ENCODE peak calls at places on chromosomes 6 and 20, in six cellular contexts. I is uterus, W is GM23248, X is fibroblast of lung, U is upper lobe of right lung, H is SK-N-SH. C is an unnamed sample. For H3K9me3, the result is how much of the 10 kb centered on the place peaks cover.

GRCh38 chr6:72619883-72620696 is 1.8 kb upstream of the KCNQ5 start:
- DNase-seq in I (no peak), W (peak), X (peak), U (peak), H (peak), C (peak)

GRCh38 chr6:4973972-4974885 is 29.6 kb downstream of the RPP40 start:
- DNase-seq in I (peak), W (peak), X (peak), U (no peak), H (peak), C (peak)

GRCh38 chr6:111724505-111724904 is 118.8 kb upstream of the TRAF3IP2 start:
- DNase-seq in I (no peak), W (no peak), X (no peak), U (no peak), H (no peak), C (no peak)

GRCh38 chr20:38141889-38142494 is 23.1 kb downstream of the TGM2 start:
- DNase-seq in I (no peak), W (no peak), X (no peak), U (peak), H (no peak), C (no peak)

GRCh38 chr6:26197736-26198625 is 110.8 kb downstream of the HFE start:
- DNase-seq in I (peak), W (peak), X (peak), U (no peak), H (no peak), C (no peak)

GRCh38 chr20:8505817-8506216 is 373.8 kb downstream of the PLCB1 start:
- DNase-seq in I (no peak), W (no peak), X (no peak), U (no peak), H (no peak), C (no peak)

GRCh38 chr6:3748208-3748701 is 3.3 kb downstream of the PXDC1 start:
- DNase-seq in I (peak), W (peak), X (peak), U (no peak), H (peak), C (peak)

GRCh38 chr6:40348591-40348990 is 238.6 kb downstream of the LRFN2 start:
- DNase-seq in I (no peak), W (no peak), X (no peak), U (no peak), H (peak), C (no peak)

GRCh38 chr6:39906318-39906761 is 27.9 kb downstream of the MOCS1 start:
- DNase-seq in I (no peak), W (no peak), X (no peak), U (no peak), H (no peak), C (no peak)

GRCh38 chr6:74964871-74965441 is 240.9 kb downstream of the COL12A1 start:
- DNase-seq in I (no peak), W (no peak), X (no peak), U (no peak), H (no peak), C (peak)

DNA sequence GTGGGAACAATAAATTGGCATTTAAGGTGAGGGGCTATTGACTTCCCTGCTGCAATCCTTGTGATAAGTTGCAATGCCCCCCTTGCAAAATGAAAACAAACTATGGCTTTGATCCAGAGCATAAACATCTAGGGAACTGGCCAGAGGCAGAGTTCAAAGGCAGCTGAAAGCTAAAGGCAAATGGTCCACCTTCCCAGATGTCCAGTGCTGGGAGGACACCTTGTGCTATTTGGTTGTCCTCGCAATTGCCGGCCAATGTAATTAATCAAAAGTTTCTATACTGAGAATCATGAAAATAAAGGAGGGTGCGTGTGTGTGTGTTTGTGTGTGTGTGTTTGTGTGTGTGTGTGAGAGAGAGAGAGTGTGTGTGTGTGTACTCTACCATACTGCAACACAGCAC is 337.4 kb downstream of the CBLN4 start:
- DNase-seq in I (no peak), W (no peak), X (no peak), U (no peak), H (no peak), C (no peak)
- H3K9me3 ChIP-seq in I (under half), W (under half), X (under half), U (under half), H (under half), C (under half)

DNA sequence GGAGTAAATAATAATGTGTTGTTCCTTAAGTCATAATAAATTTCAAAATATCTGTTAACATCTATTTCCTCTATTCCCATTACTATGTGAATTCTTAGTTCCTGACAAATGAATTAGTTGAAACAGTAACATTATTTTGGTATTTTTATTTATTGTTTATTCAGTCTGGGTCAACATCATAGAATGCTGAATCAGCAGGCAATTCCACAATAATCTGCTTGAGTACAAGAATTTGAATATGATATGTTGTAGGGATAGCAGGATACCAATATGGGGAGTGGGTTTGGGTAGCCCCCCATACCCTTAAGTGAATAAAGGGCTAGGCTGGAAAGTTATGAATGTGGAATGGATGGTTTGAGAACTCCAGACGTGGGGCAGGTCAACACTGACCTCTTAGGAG is 373.2 kb upstream of the CHD6 start:
- DNase-seq in I (no peak), W (no peak), X (no peak), U (no peak), H (no peak), C (no peak)
- H3K4me3 ChIP-seq in I (no peak), W (no peak), X (no peak), U (no peak), H (no peak), C (no peak)

GRCh38 chr20:63750807-63751470 is 11.4 kb downstream of the SLC2A4RG start:
- DNase-seq in I (no peak), W (no peak), X (no peak), U (no peak), H (peak), C (peak)

GRCh38 chr20:63746766-63747315 is 7.3 kb downstream of the SLC2A4RG start:
- DNase-seq in I (no peak), W (no peak), X (no peak), U (peak), H (peak), C (no peak)

GRCh38 chr20:63749597-63750508 is 10.3 kb downstream of the SLC2A4RG start:
- DNase-seq in I (no peak), W (no peak), X (no peak), U (no peak), H (peak), C (peak)

GRCh38 chr20:63747622-63748355 is 8.2 kb downstream of the SLC2A4RG start:
- DNase-seq in I (no peak), W (no peak), X (no peak), U (no peak), H (peak), C (peak)

DNA sequence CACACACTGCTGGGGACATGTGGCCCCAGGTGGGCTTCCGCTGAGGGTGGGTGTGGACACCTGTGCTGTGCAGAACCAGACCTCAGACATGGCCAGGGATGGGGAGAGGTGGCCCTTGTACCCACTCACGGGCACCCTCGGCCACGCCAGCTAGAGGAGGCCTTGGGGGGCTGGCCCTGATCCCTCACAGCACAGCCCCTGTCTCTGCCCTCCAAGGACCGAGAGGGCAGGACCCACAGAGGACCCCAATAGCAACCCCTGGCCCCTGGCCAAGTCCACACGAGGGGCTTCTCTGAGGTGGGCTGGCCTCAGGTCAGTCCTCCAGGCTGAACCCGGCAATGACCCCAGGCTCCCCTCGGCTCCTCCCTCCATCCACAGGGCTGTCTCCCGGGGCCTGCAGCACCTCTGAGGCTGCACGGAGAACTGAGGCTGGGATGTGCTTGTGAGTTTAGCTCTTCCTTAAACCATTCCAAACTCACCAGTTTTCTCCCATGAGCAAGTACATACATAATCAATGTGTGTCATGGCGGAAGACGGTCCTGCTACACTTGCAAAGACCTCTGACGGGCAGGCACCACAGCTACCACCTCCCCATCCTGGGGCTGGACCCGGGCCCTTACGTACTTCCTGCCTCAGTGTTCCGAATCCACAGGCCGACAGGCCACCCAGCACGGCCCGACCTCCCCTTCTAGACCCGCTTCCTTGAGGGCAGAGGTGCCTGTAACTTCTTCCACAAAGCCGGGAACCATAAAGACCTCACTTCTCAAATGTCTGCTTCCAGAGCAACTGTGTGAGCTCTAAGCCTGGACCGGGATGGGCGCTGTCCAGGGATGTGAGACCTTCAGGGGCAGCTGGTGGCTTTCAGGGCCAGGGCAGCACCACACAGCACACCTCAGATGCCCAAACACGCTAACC is 9.0 kb downstream of the SLC2A4RG start:
- DNase-seq in I (peak), W (no peak), X (no peak), U (no peak), H (peak), C (no peak)
- H3K27ac ChIP-seq in I (no peak), W (no peak), X (no peak), U (no peak), H (no peak), C (no peak)

DNA sequence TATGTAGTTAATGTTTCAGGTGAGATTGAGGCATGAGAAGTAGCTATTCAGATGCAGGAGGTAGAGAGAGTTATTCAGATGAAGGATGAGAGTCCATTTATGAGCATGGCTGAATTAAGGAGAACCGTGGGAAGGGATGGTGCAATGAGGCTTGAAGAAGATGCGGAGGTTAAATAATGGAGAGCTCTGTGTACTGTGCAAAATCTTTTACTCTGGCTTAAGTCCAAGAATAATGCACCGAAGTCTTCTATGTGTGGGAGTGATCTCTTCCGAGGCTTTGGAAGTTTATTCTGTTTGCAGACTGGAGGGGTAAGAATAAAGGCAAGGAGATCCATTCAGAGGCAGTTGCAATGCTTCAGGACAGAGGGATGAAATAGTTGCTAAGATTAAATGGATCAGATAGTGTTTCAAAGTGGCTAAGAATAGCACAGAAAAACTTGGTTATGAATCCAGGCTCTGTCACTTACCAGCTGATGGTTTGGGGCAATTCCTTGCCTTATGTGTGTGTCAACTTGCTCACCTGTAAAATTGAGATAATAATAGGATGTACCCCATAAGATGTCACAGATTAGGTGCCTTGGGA is 467.1 kb downstream of the HDGFL1 start:
- DNase-seq in I (no peak), W (no peak), X (peak), U (no peak), H (no peak), C (no peak)
- H3K9me3 ChIP-seq in I (under half), W (under half), X (under half), U (under half), H (under half), C (under half)

GRCh38 chr6:52571099-52571755 is 5.6 kb downstream of the TRAM2 start:
- DNase-seq in I (no peak), W (peak), X (no peak), U (no peak), H (peak), C (no peak)

GRCh38 chr6:52574709-52575489 is 2.0 kb downstream of the TRAM2 start:
- DNase-seq in I (no peak), W (peak), X (peak), U (no peak), H (no peak), C (no peak)

GRCh38 chr6:52573295-52573694 is 3.6 kb downstream of the TRAM2 start:
- DNase-seq in I (no peak), W (peak), X (peak), U (no peak), H (no peak), C (no peak)

GRCh38 chr6:52570291-52570700 is 6.6 kb downstream of the TRAM2 start:
- DNase-seq in I (peak), W (peak), X (peak), U (no peak), H (no peak), C (peak)

DNA sequence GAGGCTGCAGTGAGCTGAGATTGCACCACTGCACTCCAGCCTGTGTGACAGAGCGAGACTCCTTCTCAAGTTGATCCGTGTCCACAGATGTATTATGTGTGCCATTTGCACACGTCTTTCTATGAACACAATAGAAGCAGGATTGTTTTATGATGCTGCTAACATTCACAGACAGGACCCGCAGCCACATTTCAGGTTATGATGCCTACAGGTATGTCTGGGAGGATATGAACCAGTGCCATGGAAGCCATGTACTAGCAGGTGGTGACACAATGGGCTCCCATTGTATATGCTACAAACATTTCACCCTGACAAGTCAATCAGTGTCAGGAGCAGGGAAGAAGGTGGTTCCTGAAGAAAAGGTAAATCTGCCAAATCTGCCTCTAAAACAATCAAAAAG is 4.3 kb downstream of the TRAM2 start:
- DNase-seq in I (no peak), W (no peak), X (no peak), U (no peak), H (no peak), C (no peak)
- H3K4me3 ChIP-seq in I (no peak), W (peak), X (peak), U (peak), H (no peak), C (no peak)

C was measured in right cardiac atrium.